ENCODE peak calls at places on chromosomes 2 and 18, in nine cellular contexts. One of them, this sample, is unnamed.

GRCh38 chr2:38932586-38932985 is 42.9 kb downstream of the ARHGEF33 start:
- DNase-seq in upper lobe of left lung: no peak
- DNase-seq in iPS-NIHi11: no peak
- DNase-seq in heart left ventricle: no peak
- DNase-seq in left lung: no peak
- DNase-seq in D721Med: no peak
- DNase-seq in OCI-M1: no peak
- DNase-seq in stimulated activated CD4-positive, alpha-beta T cell treated with anti-CD3 and anti-CD28 coated beads, Interleukin-2, amount 100 ng/mL, for 24 hours: no peak
- DNase-seq in neural progenitor cell: no peak
- DNase-seq in this sample: no peak

GRCh38 chr2:217710218-217710565 is 292.6 kb downstream of the TNS1 start:
- DNase-seq in upper lobe of left lung: no peak
- DNase-seq in iPS-NIHi11: no peak
- DNase-seq in heart left ventricle: no peak
- DNase-seq in left lung: no peak
- DNase-seq in D721Med: no peak
- DNase-seq in OCI-M1: no peak
- DNase-seq in stimulated activated CD4-positive, alpha-beta T cell treated with anti-CD3 and anti-CD28 coated beads, Interleukin-2, amount 100 ng/mL, for 24 hours: no peak
- DNase-seq in neural progenitor cell: no peak
- DNase-seq in this sample: no peak

GRCh38 chr2:142285480-142285879 is 154.7 kb upstream of the LRP1B start:
- DNase-seq in upper lobe of left lung: no peak
- DNase-seq in iPS-NIHi11: peak; percentile 36
- DNase-seq in heart left ventricle: no peak
- DNase-seq in left lung: no peak
- DNase-seq in D721Med: no peak
- DNase-seq in OCI-M1: no peak
- DNase-seq in stimulated activated CD4-positive, alpha-beta T cell treated with anti-CD3 and anti-CD28 coated beads, Interleukin-2, amount 100 ng/mL, for 24 hours: no peak
- DNase-seq in neural progenitor cell: no peak
- DNase-seq in this sample: no peak

GRCh38 chr2:14866953-14867352 is 234.4 kb downstream of the LRATD1 start:
- DNase-seq in upper lobe of left lung: no peak
- DNase-seq in iPS-NIHi11: no peak
- DNase-seq in heart left ventricle: no peak
- DNase-seq in left lung: no peak
- DNase-seq in D721Med: no peak
- DNase-seq in OCI-M1: peak; percentile 8
- DNase-seq in stimulated activated CD4-positive, alpha-beta T cell treated with anti-CD3 and anti-CD28 coated beads, Interleukin-2, amount 100 ng/mL, for 24 hours: no peak
- DNase-seq in neural progenitor cell: no peak
- DNase-seq in this sample: no peak

GRCh38 chr2:105607920-105608504 is 136.7 kb upstream of the NCK2 start:
- DNase-seq in upper lobe of left lung: no peak
- DNase-seq in iPS-NIHi11: no peak
- DNase-seq in heart left ventricle: peak; percentile 61
- DNase-seq in left lung: no peak
- DNase-seq in D721Med: no peak
- DNase-seq in OCI-M1: no peak
- DNase-seq in stimulated activated CD4-positive, alpha-beta T cell treated with anti-CD3 and anti-CD28 coated beads, Interleukin-2, amount 100 ng/mL, for 24 hours: no peak
- DNase-seq in neural progenitor cell: no peak
- DNase-seq in this sample: no peak

GRCh38 chr2:225070811-225071210 is 28.5 kb upstream of the DOCK10 start:
- DNase-seq in upper lobe of left lung: no peak
- DNase-seq in iPS-NIHi11: no peak
- DNase-seq in heart left ventricle: no peak
- DNase-seq in left lung: no peak
- DNase-seq in D721Med: no peak
- DNase-seq in OCI-M1: no peak
- DNase-seq in stimulated activated CD4-positive, alpha-beta T cell treated with anti-CD3 and anti-CD28 coated beads, Interleukin-2, amount 100 ng/mL, for 24 hours: no peak
- DNase-seq in neural progenitor cell: no peak
- DNase-seq in this sample: no peak

GRCh38 chr2:197286805-197287595 is 23.6 kb downstream of the ANKRD44 start:
- DNase-seq in upper lobe of left lung: peak; percentile 80
- DNase-seq in iPS-NIHi11: no peak
- DNase-seq in heart left ventricle: peak; percentile 47
- DNase-seq in left lung: peak; percentile 67
- DNase-seq in D721Med: no peak
- DNase-seq in OCI-M1: peak; percentile 45
- DNase-seq in stimulated activated CD4-positive, alpha-beta T cell treated with anti-CD3 and anti-CD28 coated beads, Interleukin-2, amount 100 ng/mL, for 24 hours: no peak
- DNase-seq in neural progenitor cell: no peak
- DNase-seq in this sample: peak; percentile 63

GRCh38 chr2:191631754-191632153 is 46.2 kb upstream of the NABP1 start:
- DNase-seq in upper lobe of left lung: peak; percentile 78
- DNase-seq in iPS-NIHi11: no peak
- DNase-seq in heart left ventricle: no peak
- DNase-seq in left lung: peak; percentile 55
- DNase-seq in D721Med: no peak
- DNase-seq in OCI-M1: no peak
- DNase-seq in stimulated activated CD4-positive, alpha-beta T cell treated with anti-CD3 and anti-CD28 coated beads, Interleukin-2, amount 100 ng/mL, for 24 hours: no peak
- DNase-seq in neural progenitor cell: no peak
- DNase-seq in this sample: peak; percentile 94

GRCh38 chr2:105393373-105394055 is 5.3 kb downstream of the FHL2 start:
- DNase-seq in upper lobe of left lung: no peak
- DNase-seq in iPS-NIHi11: no peak
- DNase-seq in heart left ventricle: peak; percentile 65
- DNase-seq in left lung: no peak
- DNase-seq in D721Med: no peak
- DNase-seq in OCI-M1: no peak
- DNase-seq in stimulated activated CD4-positive, alpha-beta T cell treated with anti-CD3 and anti-CD28 coated beads, Interleukin-2, amount 100 ng/mL, for 24 hours: no peak
- DNase-seq in neural progenitor cell: no peak
- DNase-seq in this sample: no peak

GRCh38 chr18:10462597-10462996 is 8.2 kb downstream of the APCDD1 start:
- DNase-seq in upper lobe of left lung: no peak
- DNase-seq in iPS-NIHi11: no peak
- DNase-seq in heart left ventricle: no peak
- DNase-seq in left lung: no peak
- DNase-seq in D721Med: no peak
- DNase-seq in OCI-M1: no peak
- DNase-seq in stimulated activated CD4-positive, alpha-beta T cell treated with anti-CD3 and anti-CD28 coated beads, Interleukin-2, amount 100 ng/mL, for 24 hours: no peak
- DNase-seq in neural progenitor cell: no peak
- DNase-seq in this sample: no peak

This sample was measured in H4.